ENCODE peak calls at places on chromosomes 2 and 18, in ten cellular contexts. Q is PC-3, H is cardiac muscle cell, I is suprapubic skin, X is GM23338, O is heart left ventricle, J is fibroblast of lung, N is fibroblast of pulmonary artery, C is dorsolateral prefrontal cortex, W is ascending aorta. T is an unnamed sample.

GRCh38 chr2:64913357-64913869 is 75.8 kb upstream of the SLC1A4 start:
- DNase-seq in Q (peak), H (no peak), I (no peak), X (peak), O (no peak), J (no peak), N (no peak), C (no peak), W (no peak), T (no peak)

GRCh38 chr18:79488311-79489047 is 92.7 kb downstream of the NFATC1 start:
- DNase-seq in Q (no peak), H (no peak), I (peak), X (no peak), O (peak), J (no peak), N (no peak), C (peak), W (peak), T (no peak)

GRCh38 chr2:158539176-158539895 is 82.6 kb downstream of the PKP4 start:
- DNase-seq in Q (peak), H (peak), I (no peak), X (no peak), O (no peak), J (peak), N (peak), C (no peak), W (no peak), T (no peak)

GRCh38 chr2:36408198-36408703 is 52.7 kb downstream of the CRIM1 start:
- DNase-seq in Q (no peak), H (peak), I (no peak), X (peak), O (peak), J (peak), N (peak), C (no peak), W (no peak), T (no peak)

GRCh38 chr2:226137201-226137811 is 662.3 kb downstream of the IRS1 start:
- DNase-seq in Q (peak), H (no peak), I (no peak), X (no peak), O (no peak), J (peak), N (peak), C (no peak), W (no peak), T (no peak)

GRCh38 chr2:106516436-106516835 is 29.3 kb downstream of the CD8B2 start:
- DNase-seq in Q (no peak), H (no peak), I (no peak), X (no peak), O (no peak), J (no peak), N (no peak), C (no peak), W (no peak), T (no peak)

GRCh38 chr18:60534539-60534938 is 162.0 kb upstream of the MC4R start:
- DNase-seq in Q (peak), H (no peak), I (no peak), X (no peak), O (no peak), J (peak), N (peak), C (no peak), W (no peak), T (no peak)

GRCh38 chr2:51812138-51812866 is 780.4 kb upstream of the NRXN1 start:
- DNase-seq in Q (peak), H (peak), I (no peak), X (no peak), O (no peak), J (peak), N (peak), C (no peak), W (no peak), T (no peak)

GRCh38 chr2:8119782-8120551 is 561.9 kb upstream of the ID2 start:
- DNase-seq in Q (peak), H (peak), I (no peak), X (no peak), O (no peak), J (peak), N (peak), C (no peak), W (no peak), T (peak)

GRCh38 chr2:219400562-219400961 is 12.8 kb upstream of the DNPEP start:
- DNase-seq in Q (no peak), H (no peak), I (no peak), X (no peak), O (no peak), J (no peak), N (no peak), C (no peak), W (no peak), T (no peak)

GRCh38 chr18:51082571-51083264 is 52.7 kb downstream of the SMAD4 start:
- DNase-seq in Q (no peak), H (peak), I (no peak), X (no peak), O (no peak), J (no peak), N (peak), C (no peak), W (no peak), T (no peak)

GRCh38 chr2:105682401-105682800 is 62.3 kb upstream of the NCK2 start:
- DNase-seq in Q (no peak), H (peak), I (no peak), X (no peak), O (no peak), J (peak), N (no peak), C (no peak), W (no peak), T (no peak)

GRCh38 chr2:202337706-202338346 is 38.3 kb upstream of the BMPR2 start:
- DNase-seq in Q (no peak), H (no peak), I (no peak), X (no peak), O (no peak), J (no peak), N (no peak), C (no peak), W (no peak), T (no peak)

GRCh38 chr2:138677179-138677578 is 103.0 kb downstream of the NXPH2 start:
- DNase-seq in Q (no peak), H (peak), I (no peak), X (no peak), O (no peak), J (no peak), N (no peak), C (no peak), W (no peak), T (no peak)

GRCh38 chr2:38740851-38741541 is 10.2 kb downstream of the SRSF7 start:
- DNase-seq in Q (peak), H (peak), I (no peak), X (peak), O (no peak), J (peak), N (peak), C (no peak), W (no peak), T (no peak)

GRCh38 chr2:10688921-10689807 is 611 bp downstream of the NOL10 start:
- DNase-seq in Q (no peak), H (peak), I (no peak), X (peak), O (peak), J (peak), N (peak), C (no peak), W (no peak), T (no peak)

GRCh38 chr18:63141777-63142176 is 177.8 kb downstream of the BCL2 start:
- DNase-seq in Q (no peak), H (no peak), I (no peak), X (no peak), O (peak), J (no peak), N (no peak), C (no peak), W (no peak), T (peak)

GRCh38 chr2:51247252-51247651 is 215.3 kb upstream of the NRXN1 start:
- DNase-seq in Q (peak), H (no peak), I (no peak), X (peak), O (no peak), J (no peak), N (no peak), C (no peak), W (no peak), T (no peak)

GRCh38 chr2:15539999-15540398 is 21.1 kb downstream of the NBAS start:
- DNase-seq in Q (no peak), H (no peak), I (no peak), X (no peak), O (no peak), J (no peak), N (no peak), C (no peak), W (no peak), T (peak)

GRCh38 chr18:29874519-29875098 is 1167.9 kb downstream of the DSC3 start:
- DNase-seq in Q (peak), H (peak), I (no peak), X (peak), O (no peak), J (peak), N (peak), C (no peak), W (no peak), T (peak)

GRCh38 chr18:42414756-42415454 is 459.9 kb downstream of the PIK3C3 start:
- DNase-seq in Q (no peak), H (peak), I (no peak), X (no peak), O (no peak), J (peak), N (peak), C (no peak), W (no peak), T (no peak)

GRCh38 chr2:173656086-173656485 is 301.4 kb downstream of the CDCA7 start:
- DNase-seq in Q (peak), H (peak), I (no peak), X (no peak), O (no peak), J (no peak), N (peak), C (no peak), W (no peak), T (no peak)

GRCh38 chr2:236172866-236173733 is 4.9 kb upstream of the GBX2 start:
- DNase-seq in Q (no peak), H (no peak), I (no peak), X (peak), O (no peak), J (no peak), N (no peak), C (no peak), W (no peak), T (peak)

GRCh38 chr2:121696410-121696930 is 40.2 kb downstream of the NIFK start:
- DNase-seq in Q (no peak), H (no peak), I (no peak), X (peak), O (no peak), J (no peak), N (no peak), C (no peak), W (no peak), T (no peak)

GRCh38 chr2:74146929-74147728 is 583 bp downstream of the BOLA3 start:
- DNase-seq in Q (peak), H (peak), I (no peak), X (peak), O (no peak), J (peak), N (peak), C (no peak), W (no peak), T (peak)

DNA sequence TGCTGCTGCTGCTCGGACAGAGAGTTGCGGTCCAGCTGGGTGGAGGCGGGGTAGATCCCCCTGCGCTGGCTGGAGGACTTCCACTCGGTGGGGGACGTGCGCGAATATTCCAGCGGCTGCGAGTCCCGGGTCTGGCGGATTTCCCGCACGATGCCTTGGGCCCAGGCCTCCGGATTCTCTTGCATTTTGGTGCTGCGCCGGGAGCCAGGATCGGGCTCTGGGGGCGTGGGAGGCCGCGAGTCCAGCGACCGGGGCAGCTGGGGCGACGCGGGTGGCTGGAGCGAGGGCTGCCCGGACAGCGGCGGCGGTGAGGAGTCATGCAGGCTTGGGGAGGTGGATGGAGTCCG is 4.8 kb downstream of the NT5C1B start:
- DNase-seq in Q (no peak), H (no peak), I (no peak), X (peak), O (no peak), J (no peak), N (no peak), C (no peak), W (no peak), T (no peak)
- TF ChIP-seq CTCF in Q (no peak), H (no peak), I (no peak), X (no peak), O (no peak), J (no peak), N (no peak), C (no peak), W (no peak), T (no peak)

GRCh38 chr2:155308367-155309009 is 610.0 kb downstream of the KCNJ3 start:
- DNase-seq in Q (peak), H (no peak), I (no peak), X (no peak), O (no peak), J (no peak), N (no peak), C (no peak), W (no peak), T (no peak)

GRCh38 chr2:155315768-155316167 is 617.3 kb downstream of the KCNJ3 start:
- DNase-seq in Q (no peak), H (no peak), I (no peak), X (no peak), O (no peak), J (no peak), N (no peak), C (no peak), W (no peak), T (no peak)

GRCh38 chr2:155309483-155309882 is 611.0 kb downstream of the KCNJ3 start:
- DNase-seq in Q (no peak), H (no peak), I (no peak), X (no peak), O (no peak), J (no peak), N (no peak), C (no peak), W (no peak), T (no peak)

DNA sequence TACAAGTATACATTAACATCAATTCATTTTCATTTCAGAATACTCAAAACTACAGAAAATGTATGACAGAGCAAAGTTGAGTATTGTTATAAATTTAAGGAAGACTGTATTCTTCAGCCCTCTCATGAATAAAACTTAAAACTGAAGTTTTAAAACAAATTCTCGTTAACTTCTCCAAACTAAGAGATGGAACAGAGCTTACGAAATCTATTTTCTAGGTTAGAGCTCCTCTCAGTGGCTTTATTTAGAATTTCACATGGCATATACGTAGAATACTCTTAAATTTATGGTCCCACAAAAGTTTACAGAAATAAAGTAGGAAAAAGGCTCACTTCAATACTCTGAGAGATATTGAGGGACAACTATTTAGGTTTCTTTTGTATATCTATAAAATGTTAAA is 612.1 kb downstream of the KCNJ3 start:
- DNase-seq in Q (peak), H (peak), I (no peak), X (peak), O (no peak), J (peak), N (peak), C (no peak), W (no peak), T (peak)
- TF ChIP-seq CTCF in Q (peak), H (peak), I (peak), X (no peak), O (peak), J (no peak), N (peak), C (peak), W (no peak), T (peak)

DNA sequence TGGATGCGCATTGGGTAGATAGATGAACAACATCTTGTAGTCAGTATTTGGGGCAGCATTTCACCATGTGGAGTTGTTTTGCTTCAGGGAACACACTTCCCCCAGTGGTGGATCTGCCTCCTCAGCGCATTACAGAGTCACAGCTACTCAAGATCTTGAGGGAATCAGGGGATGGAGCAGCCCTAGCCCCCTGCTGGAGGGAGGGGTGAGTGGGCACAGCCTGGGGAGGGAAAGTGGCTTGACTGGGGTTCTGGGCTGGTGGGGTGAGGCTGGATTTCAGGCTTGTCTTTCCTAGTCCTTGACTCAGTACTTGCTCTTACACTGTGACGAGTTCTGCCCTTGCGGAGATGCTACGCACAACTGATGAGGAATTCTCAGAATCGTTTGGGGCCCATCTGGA is 271.0 kb upstream of the HS6ST1 start:
- DNase-seq in Q (no peak), H (no peak), I (peak), X (peak), O (no peak), J (no peak), N (no peak), C (no peak), W (no peak), T (no peak)
- TF ChIP-seq CTCF in Q (no peak), H (no peak), I (no peak), X (peak), O (no peak), J (no peak), N (no peak), C (no peak), W (no peak), T (no peak)

GRCh38 chr2:233075141-233075965 is 15.2 kb downstream of the INPP5D start:
- DNase-seq in Q (no peak), H (no peak), I (peak), X (no peak), O (no peak), J (no peak), N (no peak), C (no peak), W (peak), T (no peak)

GRCh38 chr2:233072838-233073237 is 12.7 kb downstream of the INPP5D start:
- DNase-seq in Q (no peak), H (no peak), I (peak), X (no peak), O (no peak), J (no peak), N (no peak), C (no peak), W (peak), T (no peak)

GRCh38 chr2:233075966-233076339 is 15.8 kb downstream of the INPP5D start:
- DNase-seq in Q (no peak), H (no peak), I (peak), X (peak), O (no peak), J (no peak), N (no peak), C (no peak), W (peak), T (peak)

GRCh38 chr2:233076749-233077148 is 16.6 kb downstream of the INPP5D start:
- DNase-seq in Q (no peak), H (no peak), I (no peak), X (no peak), O (no peak), J (no peak), N (no peak), C (no peak), W (peak), T (no peak)

GRCh38 chr2:233074106-233074505 is 14.0 kb downstream of the INPP5D start:
- DNase-seq in Q (no peak), H (no peak), I (peak), X (peak), O (no peak), J (no peak), N (no peak), C (no peak), W (peak), T (no peak)
- TF ChIP-seq CTCF in Q (no peak), H (no peak), I (no peak), X (peak), O (no peak), J (no peak), N (no peak), C (no peak), W (no peak), T (no peak)

GRCh38 chr18:72704202-72704601 is 160.1 kb upstream of the CBLN2 start:
- DNase-seq in Q (no peak), H (no peak), I (no peak), X (no peak), O (no peak), J (no peak), N (no peak), C (no peak), W (no peak), T (no peak)

GRCh38 chr18:72697706-72698105 is 153.6 kb upstream of the CBLN2 start:
- DNase-seq in Q (no peak), H (no peak), I (no peak), X (peak), O (no peak), J (no peak), N (no peak), C (no peak), W (no peak), T (no peak)

DNA sequence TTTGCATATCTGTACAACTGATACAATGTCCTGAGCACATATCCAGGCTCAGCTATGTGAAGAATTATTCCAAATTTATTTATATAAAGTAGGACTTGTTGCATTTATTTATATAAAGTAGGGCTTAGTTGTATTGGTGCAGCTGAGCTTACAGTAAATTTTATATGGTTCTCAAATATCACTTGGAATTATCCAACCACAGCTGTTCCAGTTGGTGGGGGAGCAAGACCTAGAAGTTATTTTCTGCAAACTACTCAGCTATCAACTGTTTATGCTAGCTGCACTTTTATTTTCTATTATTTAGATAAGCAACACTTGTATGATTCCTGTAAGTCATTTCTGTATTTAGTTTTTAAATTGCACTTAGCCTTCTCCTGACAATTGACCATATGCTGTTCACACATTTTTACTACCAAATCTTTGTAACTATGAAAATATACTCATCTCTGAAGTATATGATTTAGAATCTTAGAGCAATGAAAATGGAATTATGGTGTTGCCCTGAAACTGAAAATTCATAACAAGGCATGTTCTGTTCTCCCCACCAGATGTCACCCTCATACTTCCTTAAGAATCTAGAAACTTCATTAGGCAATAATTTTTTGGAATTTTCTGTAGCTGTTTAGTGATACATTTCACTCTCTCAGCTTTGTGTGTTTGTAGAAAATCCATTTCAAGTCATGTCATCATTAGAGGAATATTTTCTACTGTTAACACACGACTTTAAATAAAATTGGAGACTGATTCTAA is 157.0 kb upstream of the CBLN2 start:
- DNase-seq in Q (peak), H (peak), I (no peak), X (peak), O (no peak), J (peak), N (peak), C (no peak), W (no peak), T (no peak)
- TF ChIP-seq CTCF in Q (peak), H (no peak), I (no peak), X (peak), O (peak), J (no peak), N (peak), C (peak), W (no peak), T (no peak)